ENCODE peak calls at places on chromosomes 13 and 19, in six cellular contexts. A is cardiac muscle cell, S is adrenal gland, X is breast epithelium, C is tibial nerve, O is psoas muscle. R is an unnamed sample. For H3K27me3, the result is how much of the 10 kb centered on the place peaks cover.

GRCh38 chr13:110270507-110270906 is 36.5 kb downstream of the COL4A1 start:
- DNase-seq in S (no peak), C (no peak), O (no peak), A (no peak), X (no peak), R (no peak)

GRCh38 chr13:46951516-46951915 is 54.7 kb upstream of the HTR2A start:
- DNase-seq in A (no peak), O (no peak), C (no peak), S (no peak), X (no peak), R (no peak)

GRCh38 chr13:50127017-50127725 is 111.9 kb downstream of the KCNRG start:
- DNase-seq in O (peak), X (peak), C (peak), S (peak), A (peak), R (peak)

GRCh38 chr19:54017266-54017665 is 25.8 kb downstream of the CACNG6 start:
- DNase-seq in O (no peak), A (peak), S (no peak), C (no peak), X (no peak), R (no peak)

GRCh38 chr13:107808388-107808787 is 406.9 kb downstream of the LIG4 start:
- DNase-seq in X (no peak), S (no peak), C (no peak), O (no peak), A (peak), R (no peak)

GRCh38 chr19:39277598-39277997 is 9.4 kb downstream of the IFNL2 start:
- DNase-seq in O (no peak), C (no peak), X (no peak), A (peak), S (no peak), R (no peak)

GRCh38 chr13:24834902-24835510 is 71.0 kb downstream of the RNF17 start:
- DNase-seq in S (no peak), X (no peak), A (no peak), C (no peak), O (no peak), R (no peak)

GRCh38 chr19:38769635-38770211 is 3.6 kb downstream of the LGALS7 start:
- DNase-seq in X (peak), O (peak), S (peak), A (peak), C (peak), R (peak)

GRCh38 chr19:23313196-23313595 is 63.0 kb upstream of the ZNF724 start:
- DNase-seq in O (no peak), A (no peak), S (no peak), C (no peak), X (no peak), R (no peak)

GRCh38 chr13:35501721-35502235 is 25.3 kb upstream of the MAB21L1 start:
- DNase-seq in A (no peak), O (no peak), C (no peak), S (no peak), X (no peak), R (no peak)

GRCh38 chr19:38394488-38394887 is 6.0 kb downstream of the SPRED3 start:
- DNase-seq in A (peak), C (no peak), X (no peak), S (no peak), O (no peak), R (peak)

GRCh38 chr13:33244907-33245287 is 40.7 kb downstream of the STARD13 start:
- DNase-seq in X (no peak), C (no peak), O (no peak), A (no peak), S (no peak), R (no peak)

GRCh38 chr19:51372649-51373504 is at the start of gene NKG7:
- DNase-seq in O (no peak), A (no peak), X (no peak), S (no peak), C (no peak), R (no peak)

GRCh38 chr19:1107655-1108261 is 4.0 kb downstream of the GPX4 start:
- DNase-seq in C (no peak), A (no peak), S (no peak), X (no peak), O (no peak), R (no peak)
- TF ChIP-seq CTCF in C (no peak), A (no peak), S (no peak), X (no peak), O (no peak), R (no peak)

GRCh38 chr13:42333613-42334328 is 61.8 kb downstream of the AKAP11 start:
- DNase-seq in X (no peak), C (no peak), O (no peak), A (peak), S (no peak), R (no peak)
- H3K27ac ChIP-seq in X (no peak), C (no peak), O (no peak), A (no peak), S (no peak), R (no peak)

DNA sequence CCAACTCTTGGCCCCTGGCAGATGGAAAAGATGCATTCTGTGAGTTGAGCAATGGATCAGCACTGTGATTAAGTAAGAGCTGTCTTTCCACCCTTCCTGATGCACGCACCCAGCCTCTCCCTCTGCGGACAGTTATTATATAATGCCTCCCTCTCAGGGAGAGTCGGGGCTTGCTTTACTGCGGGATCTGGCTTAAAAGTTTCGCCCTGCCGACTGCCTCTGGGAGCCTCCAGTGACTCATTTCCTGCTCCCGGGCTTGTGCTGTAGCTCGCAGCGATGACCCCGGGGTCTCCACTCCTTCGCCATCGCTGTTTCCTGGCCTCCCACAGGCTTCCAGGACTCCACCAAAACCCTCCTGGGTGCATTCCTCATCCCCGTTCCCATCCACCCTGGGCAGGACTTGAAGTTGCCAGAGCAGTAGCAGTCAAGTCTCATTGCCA is 107.4 kb upstream of the SLC7A1 start:
- DNase-seq in A (peak), C (peak), O (peak), X (no peak), S (no peak), R (no peak)
- H3K27me3 ChIP-seq in A (under half), C (under half), O (under half), X (under half), S (under half), R (under half)

DNA sequence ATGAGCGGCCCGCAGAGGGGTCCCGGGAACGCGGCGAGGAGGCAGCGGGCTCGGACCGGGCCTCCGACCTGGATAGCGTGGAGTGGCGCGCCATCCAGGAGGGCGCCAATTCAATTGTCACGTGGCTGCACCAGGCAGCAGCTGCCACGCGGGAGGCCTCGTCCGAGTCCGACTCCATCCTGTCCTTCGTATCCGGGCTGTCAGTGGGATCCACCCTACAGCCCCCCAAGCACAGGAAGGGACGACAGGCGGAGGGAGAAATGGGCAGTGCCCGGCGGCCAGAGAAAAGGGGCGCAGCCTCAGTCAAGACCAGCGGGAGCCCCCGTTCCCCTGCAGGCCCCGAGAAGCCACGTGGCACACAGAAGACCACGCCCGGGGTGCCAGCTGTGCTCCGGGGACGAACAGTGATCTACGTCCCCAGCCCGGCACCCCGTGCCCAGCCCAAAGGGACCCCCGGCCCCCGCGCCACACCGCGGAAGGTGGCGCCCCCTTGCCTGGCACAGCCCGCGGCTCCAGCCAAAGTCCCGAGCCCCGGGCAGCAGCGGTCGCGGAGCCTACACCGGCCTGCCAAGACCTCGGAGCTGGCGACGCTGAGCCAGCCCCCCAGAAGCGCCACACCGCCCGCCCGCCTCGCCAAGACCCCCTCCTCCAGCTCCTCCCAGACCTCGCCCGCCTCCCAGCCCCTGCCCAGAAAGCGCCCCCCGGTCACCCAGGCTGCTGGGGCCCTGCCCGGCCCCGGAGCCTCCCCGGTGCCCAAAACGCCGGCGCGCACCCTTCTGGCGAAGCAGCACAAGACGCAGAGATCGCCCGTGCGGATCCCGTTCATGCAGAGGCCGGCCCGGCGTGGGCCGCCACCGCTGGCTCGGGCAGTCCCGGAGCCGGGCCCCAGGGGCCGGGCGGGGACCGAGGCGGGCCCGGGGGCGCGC is 10.5 kb downstream of the C19orf25 start:
- DNase-seq in A (no peak), S (no peak), O (peak), X (no peak), C (no peak), R (no peak)
- TF ChIP-seq CTCF in A (no peak), S (no peak), O (no peak), X (no peak), C (no peak), R (no peak)

GRCh38 chr13:51534075-51534817 is 50.0 kb upstream of the WDFY2 start:
- DNase-seq in C (peak), A (no peak), O (peak), S (no peak), X (no peak), R (peak)
- H3K27ac ChIP-seq in C (no peak), A (no peak), O (no peak), S (no peak), X (no peak), R (no peak)

R was measured in CD4-positive, alpha-beta T cell.